ENCODE peak calls at places on chromosome 9, in six cellular contexts. One of them, this sample, is unnamed.

GRCh38 chr9:79489241-79490000 is 82.3 kb upstream of the TLE4 start:
- DNase-seq in GM23338: peak; percentile 7
- DNase-seq in skeletal muscle cell: peak; percentile 51
- DNase-seq in stimulated activated CD4-positive, alpha-beta T cell treated with anti-CD3 and anti-CD28 coated beads, Interleukin-15, amount 100 ng/mL, for 1 hour: no peak
- DNase-seq in non-pigmented ciliary epithelial cell: peak; percentile 44
- DNase-seq in myocyte: peak; percentile 65
- DNase-seq in this sample: peak; percentile 17

GRCh38 chr9:36765468-36766341 is 193.0 kb downstream of the MELK start:
- DNase-seq in myocyte: no peak
- DNase-seq in stimulated activated CD4-positive, alpha-beta T cell treated with anti-CD3 and anti-CD28 coated beads, Interleukin-15, amount 100 ng/mL, for 1 hour: peak; percentile 85
- DNase-seq in GM23338: peak; percentile 94
- DNase-seq in skeletal muscle cell: no peak
- DNase-seq in non-pigmented ciliary epithelial cell: no peak
- DNase-seq in this sample: peak; percentile 21

GRCh38 chr9:95771556-95772280 is 103.8 kb upstream of the ERCC6L2 start:
- DNase-seq in myocyte: no peak
- DNase-seq in stimulated activated CD4-positive, alpha-beta T cell treated with anti-CD3 and anti-CD28 coated beads, Interleukin-15, amount 100 ng/mL, for 1 hour: no peak
- DNase-seq in GM23338: no peak
- DNase-seq in skeletal muscle cell: peak; percentile 47
- DNase-seq in non-pigmented ciliary epithelial cell: no peak
- DNase-seq in this sample: no peak

GRCh38 chr9:79623799-79624721 is 52.3 kb downstream of the TLE4 start:
- DNase-seq in myocyte: peak; percentile 64
- DNase-seq in non-pigmented ciliary epithelial cell: no peak
- DNase-seq in stimulated activated CD4-positive, alpha-beta T cell treated with anti-CD3 and anti-CD28 coated beads, Interleukin-15, amount 100 ng/mL, for 1 hour: no peak
- DNase-seq in skeletal muscle cell: no peak
- DNase-seq in GM23338: no peak
- DNase-seq in this sample: no peak

GRCh38 chr9:131810351-131811170 is 70.7 kb upstream of the RAPGEF1 start:
- DNase-seq in stimulated activated CD4-positive, alpha-beta T cell treated with anti-CD3 and anti-CD28 coated beads, Interleukin-15, amount 100 ng/mL, for 1 hour: no peak
- DNase-seq in myocyte: peak; percentile 62
- DNase-seq in GM23338: no peak
- DNase-seq in skeletal muscle cell: no peak
- DNase-seq in non-pigmented ciliary epithelial cell: no peak
- DNase-seq in this sample: no peak

GRCh38 chr9:6489099-6489498 is 76.1 kb downstream of the UHRF2 start:
- DNase-seq in stimulated activated CD4-positive, alpha-beta T cell treated with anti-CD3 and anti-CD28 coated beads, Interleukin-15, amount 100 ng/mL, for 1 hour: no peak
- DNase-seq in GM23338: no peak
- DNase-seq in non-pigmented ciliary epithelial cell: no peak
- DNase-seq in myocyte: no peak
- DNase-seq in skeletal muscle cell: no peak
- DNase-seq in this sample: no peak

GRCh38 chr9:128043467-128043868 is 23.7 kb downstream of the NAIF1 start:
- DNase-seq in GM23338: no peak
- DNase-seq in myocyte: peak; percentile 18
- DNase-seq in non-pigmented ciliary epithelial cell: no peak
- DNase-seq in stimulated activated CD4-positive, alpha-beta T cell treated with anti-CD3 and anti-CD28 coated beads, Interleukin-15, amount 100 ng/mL, for 1 hour: no peak
- DNase-seq in skeletal muscle cell: no peak
- DNase-seq in this sample: no peak

GRCh38 chr9:113649855-113650206 is 186.3 kb downstream of the RGS3 start:
- DNase-seq in myocyte: no peak
- DNase-seq in stimulated activated CD4-positive, alpha-beta T cell treated with anti-CD3 and anti-CD28 coated beads, Interleukin-15, amount 100 ng/mL, for 1 hour: no peak
- DNase-seq in non-pigmented ciliary epithelial cell: no peak
- DNase-seq in GM23338: no peak
- DNase-seq in skeletal muscle cell: no peak
- DNase-seq in this sample: no peak

GRCh38 chr9:99403371-99403770 is 181.3 kb downstream of the SEC61B start:
- DNase-seq in skeletal muscle cell: no peak
- DNase-seq in non-pigmented ciliary epithelial cell: no peak
- DNase-seq in GM23338: no peak
- DNase-seq in stimulated activated CD4-positive, alpha-beta T cell treated with anti-CD3 and anti-CD28 coated beads, Interleukin-15, amount 100 ng/mL, for 1 hour: no peak
- DNase-seq in myocyte: no peak
- DNase-seq in this sample: no peak

GRCh38 chr9:111874500-111874899 is 22.1 kb upstream of the UGCG start:
- DNase-seq in skeletal muscle cell: no peak
- DNase-seq in non-pigmented ciliary epithelial cell: no peak
- DNase-seq in myocyte: no peak
- DNase-seq in stimulated activated CD4-positive, alpha-beta T cell treated with anti-CD3 and anti-CD28 coated beads, Interleukin-15, amount 100 ng/mL, for 1 hour: no peak
- DNase-seq in GM23338: no peak
- DNase-seq in this sample: no peak

GRCh38 chr9:137355445-137356365 is 53.6 kb upstream of the NRARP start:
- DNase-seq in myocyte: no peak
- DNase-seq in GM23338: no peak
- DNase-seq in stimulated activated CD4-positive, alpha-beta T cell treated with anti-CD3 and anti-CD28 coated beads, Interleukin-15, amount 100 ng/mL, for 1 hour: no peak
- DNase-seq in non-pigmented ciliary epithelial cell: no peak
- DNase-seq in skeletal muscle cell: no peak
- DNase-seq in this sample: no peak

GRCh38 chr9:74570879-74571512 is 73.9 kb downstream of the RORB start:
- DNase-seq in myocyte: peak; percentile 26
- DNase-seq in stimulated activated CD4-positive, alpha-beta T cell treated with anti-CD3 and anti-CD28 coated beads, Interleukin-15, amount 100 ng/mL, for 1 hour: no peak
- DNase-seq in non-pigmented ciliary epithelial cell: peak; percentile 6
- DNase-seq in GM23338: peak; percentile 61
- DNase-seq in skeletal muscle cell: peak; percentile 3
- DNase-seq in this sample: peak; percentile 21

GRCh38 chr9:116096853-116097252 is 56.7 kb upstream of the PAPPA start:
- DNase-seq in skeletal muscle cell: no peak
- DNase-seq in non-pigmented ciliary epithelial cell: no peak
- DNase-seq in GM23338: peak; percentile 44
- DNase-seq in stimulated activated CD4-positive, alpha-beta T cell treated with anti-CD3 and anti-CD28 coated beads, Interleukin-15, amount 100 ng/mL, for 1 hour: no peak
- DNase-seq in myocyte: peak; percentile 31
- DNase-seq in this sample: no peak